ENCODE peak calls at places on chromosomes 16 and 17, in six cellular contexts. One of them, this sample, is unnamed.

GRCh38 chr17:42453544-42453943 is 5.1 kb upstream of the ATP6V0A1 start:
- DNase-seq in esophagus squamous epithelium: no peak
- DNase-seq in heart left ventricle: no peak
- DNase-seq in CD4-positive, alpha-beta T cell: no peak
- DNase-seq in neuronal stem cell: no peak
- DNase-seq in GM23338: no peak
- DNase-seq in this sample: no peak

GRCh38 chr17:7987112-7987893 is 15.1 kb upstream of the GUCY2D start:
- DNase-seq in esophagus squamous epithelium: no peak
- DNase-seq in heart left ventricle: no peak
- DNase-seq in CD4-positive, alpha-beta T cell: no peak
- DNase-seq in neuronal stem cell: no peak
- DNase-seq in GM23338: no peak
- DNase-seq in this sample: no peak

GRCh38 chr17:78435330-78436005 is 57.0 kb downstream of the PGS1 start:
- DNase-seq in esophagus squamous epithelium: no peak
- DNase-seq in heart left ventricle: no peak
- DNase-seq in CD4-positive, alpha-beta T cell: no peak
- DNase-seq in neuronal stem cell: no peak
- DNase-seq in GM23338: no peak
- DNase-seq in this sample: no peak

GRCh38 chr17:307295-307691 is 45.3 kb downstream of the RPH3AL start:
- DNase-seq in esophagus squamous epithelium: no peak
- DNase-seq in heart left ventricle: no peak
- DNase-seq in CD4-positive, alpha-beta T cell: no peak
- DNase-seq in neuronal stem cell: no peak
- DNase-seq in GM23338: no peak
- DNase-seq in this sample: no peak

GRCh38 chr16:67021321-67021720 is 7.6 kb upstream of the CBFB start:
- DNase-seq in esophagus squamous epithelium: no peak
- DNase-seq in heart left ventricle: no peak
- DNase-seq in CD4-positive, alpha-beta T cell: no peak
- DNase-seq in neuronal stem cell: no peak
- DNase-seq in GM23338: no peak
- DNase-seq in this sample: no peak

GRCh38 chr17:80261159-80261894 is 675 bp downstream of the RNF213 start:
- DNase-seq in esophagus squamous epithelium: no peak
- DNase-seq in heart left ventricle: peak; percentile 70
- DNase-seq in CD4-positive, alpha-beta T cell: peak; percentile 70
- DNase-seq in neuronal stem cell: peak; percentile 79
- DNase-seq in GM23338: peak; percentile 96
- DNase-seq in this sample: no peak

GRCh38 chr17:48027322-48027981 is 10.1 kb downstream of the COPZ2 start:
- DNase-seq in esophagus squamous epithelium: no peak
- DNase-seq in heart left ventricle: no peak
- DNase-seq in CD4-positive, alpha-beta T cell: no peak
- DNase-seq in neuronal stem cell: no peak
- DNase-seq in GM23338: no peak
- DNase-seq in this sample: no peak

GRCh38 chr16:13120557-13120956 is 219.2 kb downstream of the SHISA9 start:
- DNase-seq in esophagus squamous epithelium: no peak
- DNase-seq in heart left ventricle: no peak
- DNase-seq in CD4-positive, alpha-beta T cell: no peak
- DNase-seq in neuronal stem cell: no peak
- DNase-seq in GM23338: peak; percentile 80
- DNase-seq in this sample: no peak

GRCh38 chr17:40364121-40364861 is at the start of gene GJD3:
- DNase-seq in esophagus squamous epithelium: no peak
- DNase-seq in heart left ventricle: peak; percentile 30
- DNase-seq in CD4-positive, alpha-beta T cell: no peak
- DNase-seq in neuronal stem cell: no peak
- DNase-seq in GM23338: peak; percentile 91
- DNase-seq in this sample: no peak

DNA sequence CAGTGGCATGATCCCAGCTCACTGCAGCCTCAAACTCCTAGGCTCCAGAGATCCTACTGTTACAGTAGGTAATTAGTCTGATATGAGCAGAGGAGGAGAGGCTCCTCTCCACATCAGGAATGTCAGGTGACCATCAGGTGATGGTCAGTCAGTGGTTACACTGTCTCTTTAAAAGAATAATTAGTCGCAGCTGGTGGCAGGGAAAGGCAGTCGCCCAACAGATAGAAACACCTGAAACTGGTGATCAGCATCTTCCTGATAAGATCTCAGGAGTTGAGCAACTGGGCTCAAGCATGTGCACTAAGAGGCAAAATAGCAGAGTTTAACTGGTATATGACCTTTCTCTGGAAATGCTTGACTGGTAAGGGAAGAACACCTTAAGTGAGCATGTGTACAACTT is 21.5 kb upstream of the ABCA5 start:
- DNase-seq in esophagus squamous epithelium: no peak
- DNase-seq in heart left ventricle: no peak
- DNase-seq in CD4-positive, alpha-beta T cell: no peak
- DNase-seq in neuronal stem cell: no peak
- DNase-seq in GM23338: no peak
- DNase-seq in this sample: no peak
- H3K27ac ChIP-seq in esophagus squamous epithelium: no peak overlapping the region
- H3K27ac ChIP-seq in heart left ventricle: no peak overlapping the region
- H3K27ac ChIP-seq in CD4-positive, alpha-beta T cell: no peak overlapping the region
- H3K27ac ChIP-seq in neuronal stem cell: no peak overlapping the region
- H3K27ac ChIP-seq in GM23338: no peak overlapping the region
- H3K27ac ChIP-seq in this sample: no peak overlapping the region

GRCh38 chr16:87733190-87733589 is 32.6 kb downstream of the KLHDC4 start:
- DNase-seq in esophagus squamous epithelium: no peak
- DNase-seq in heart left ventricle: no peak
- DNase-seq in CD4-positive, alpha-beta T cell: no peak
- DNase-seq in neuronal stem cell: no peak
- DNase-seq in GM23338: no peak
- DNase-seq in this sample: no peak

GRCh38 chr16:87731607-87732006 is 34.2 kb downstream of the KLHDC4 start:
- DNase-seq in esophagus squamous epithelium: no peak
- DNase-seq in heart left ventricle: no peak
- DNase-seq in CD4-positive, alpha-beta T cell: no peak
- DNase-seq in neuronal stem cell: no peak
- DNase-seq in GM23338: no peak
- DNase-seq in this sample: no peak

GRCh38 chr16:87735270-87736002 is 30.4 kb downstream of the KLHDC4 start:
- DNase-seq in esophagus squamous epithelium: no peak
- DNase-seq in heart left ventricle: no peak
- DNase-seq in CD4-positive, alpha-beta T cell: no peak
- DNase-seq in neuronal stem cell: no peak
- DNase-seq in GM23338: no peak
- DNase-seq in this sample: no peak

GRCh38 chr16:87736003-87736382 is 29.8 kb downstream of the KLHDC4 start:
- DNase-seq in esophagus squamous epithelium: no peak
- DNase-seq in heart left ventricle: no peak
- DNase-seq in CD4-positive, alpha-beta T cell: no peak
- DNase-seq in neuronal stem cell: no peak
- DNase-seq in GM23338: no peak
- DNase-seq in this sample: no peak

GRCh38 chr16:87734644-87735043 is 31.1 kb downstream of the KLHDC4 start:
- DNase-seq in esophagus squamous epithelium: no peak
- DNase-seq in heart left ventricle: no peak
- DNase-seq in CD4-positive, alpha-beta T cell: no peak
- DNase-seq in neuronal stem cell: no peak
- DNase-seq in GM23338: peak; percentile 37
- DNase-seq in this sample: no peak
- H3K27ac ChIP-seq in esophagus squamous epithelium: no peak overlapping the region
- H3K27ac ChIP-seq in heart left ventricle: no peak overlapping the region
- H3K27ac ChIP-seq in CD4-positive, alpha-beta T cell: no peak overlapping the region
- H3K27ac ChIP-seq in neuronal stem cell: no peak overlapping the region
- H3K27ac ChIP-seq in GM23338: no peak overlapping the region
- H3K27ac ChIP-seq in this sample: no peak overlapping the region

DNA sequence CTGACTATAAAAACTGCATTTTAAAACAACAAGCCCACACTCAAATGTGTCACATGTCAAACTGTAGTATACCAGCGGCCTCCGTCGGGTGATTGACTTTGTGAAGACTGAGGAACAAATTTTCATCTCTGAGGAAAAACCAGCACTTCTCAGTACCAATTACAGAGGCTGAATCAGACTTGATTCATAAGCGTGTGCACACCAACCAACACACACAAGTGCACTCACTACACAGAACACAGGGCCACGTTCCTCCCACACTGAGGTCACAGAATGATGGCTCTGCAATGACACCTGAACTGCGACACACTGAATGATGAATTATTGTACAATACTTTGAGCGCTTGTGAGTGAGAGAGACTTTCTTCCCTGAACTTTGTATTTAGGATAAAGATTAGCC is 29.6 kb downstream of the XPO6 start:
- DNase-seq in esophagus squamous epithelium: no peak
- DNase-seq in heart left ventricle: no peak
- DNase-seq in CD4-positive, alpha-beta T cell: peak; percentile 36
- DNase-seq in neuronal stem cell: no peak
- DNase-seq in GM23338: no peak
- DNase-seq in this sample: no peak
- H3K27ac ChIP-seq in esophagus squamous epithelium: no peak overlapping the region
- H3K27ac ChIP-seq in heart left ventricle: peak overlapping the region; percentile 53
- H3K27ac ChIP-seq in CD4-positive, alpha-beta T cell: peak overlapping the region; percentile 52
- H3K27ac ChIP-seq in neuronal stem cell: no peak overlapping the region
- H3K27ac ChIP-seq in GM23338: peak overlapping the region; percentile 50
- H3K27ac ChIP-seq in this sample: peak overlapping the region; percentile 47

GRCh38 chr17:1713160-1713877 is 3.1 kb upstream of the TLCD2 start:
- DNase-seq in esophagus squamous epithelium: no peak
- DNase-seq in heart left ventricle: no peak
- DNase-seq in CD4-positive, alpha-beta T cell: no peak
- DNase-seq in neuronal stem cell: no peak
- DNase-seq in GM23338: no peak
- DNase-seq in this sample: no peak

GRCh38 chr17:1712271-1712670 is 2.1 kb upstream of the TLCD2 start:
- DNase-seq in esophagus squamous epithelium: no peak
- DNase-seq in heart left ventricle: no peak
- DNase-seq in CD4-positive, alpha-beta T cell: no peak
- DNase-seq in neuronal stem cell: no peak
- DNase-seq in GM23338: no peak
- DNase-seq in this sample: no peak

GRCh38 chr17:1714488-1714979 is 4.4 kb upstream of the TLCD2 start:
- DNase-seq in esophagus squamous epithelium: peak; percentile 58
- DNase-seq in heart left ventricle: peak; percentile 99
- DNase-seq in CD4-positive, alpha-beta T cell: no peak
- DNase-seq in neuronal stem cell: peak; percentile 92
- DNase-seq in GM23338: peak; percentile 99
- DNase-seq in this sample: no peak

GRCh38 chr17:1714980-1715802 is 5.0 kb upstream of the TLCD2 start:
- DNase-seq in esophagus squamous epithelium: no peak
- DNase-seq in heart left ventricle: peak; percentile 96
- DNase-seq in CD4-positive, alpha-beta T cell: peak; percentile 44
- DNase-seq in neuronal stem cell: no peak
- DNase-seq in GM23338: peak; percentile 74
- DNase-seq in this sample: peak; percentile 55

GRCh38 chr17:1713878-1714487 is 3.8 kb upstream of the TLCD2 start:
- DNase-seq in esophagus squamous epithelium: no peak
- DNase-seq in heart left ventricle: peak; percentile 36
- DNase-seq in CD4-positive, alpha-beta T cell: no peak
- DNase-seq in neuronal stem cell: peak; percentile 59
- DNase-seq in GM23338: peak; percentile 92
- DNase-seq in this sample: no peak
- H3K27ac ChIP-seq in esophagus squamous epithelium: peak overlapping the region; percentile 99
- H3K27ac ChIP-seq in heart left ventricle: peak overlapping the region; percentile 100
- H3K27ac ChIP-seq in CD4-positive, alpha-beta T cell: no peak overlapping the region
- H3K27ac ChIP-seq in neuronal stem cell: peak overlapping the region; percentile 62
- H3K27ac ChIP-seq in GM23338: peak overlapping the region; percentile 92
- H3K27ac ChIP-seq in this sample: peak overlapping the region; percentile 100

GRCh38 chr16:50468749-50469078 is 79.5 kb upstream of the NKD1 start:
- DNase-seq in esophagus squamous epithelium: no peak
- DNase-seq in heart left ventricle: no peak
- DNase-seq in CD4-positive, alpha-beta T cell: no peak
- DNase-seq in neuronal stem cell: no peak
- DNase-seq in GM23338: no peak
- DNase-seq in this sample: no peak
- H3K27ac ChIP-seq in esophagus squamous epithelium: no peak overlapping the region
- H3K27ac ChIP-seq in heart left ventricle: no peak overlapping the region
- H3K27ac ChIP-seq in CD4-positive, alpha-beta T cell: no peak overlapping the region
- H3K27ac ChIP-seq in neuronal stem cell: no peak overlapping the region
- H3K27ac ChIP-seq in GM23338: no peak overlapping the region
- H3K27ac ChIP-seq in this sample: no peak overlapping the region